ENCODE peak calls at places on chromosomes 2 and 18, in four cellular contexts. T is HEK293T, P is K562, S is HepG2. D is an unnamed sample.

GRCh38 chr2:31239842-31240198 is 5.9 kb downstream of the EHD3 start:
- DNase-seq in T (no peak), P (no peak), S (no peak), D (no peak)

GRCh38 chr2:239522002-239522739 is 121.4 kb upstream of the HDAC4 start:
- DNase-seq in T (no peak), P (no peak), S (peak), D (no peak)

GRCh38 chr2:41966920-41967319 is 80.9 kb upstream of the PKDCC start:
- DNase-seq in T (no peak), P (no peak), S (no peak), D (no peak)

GRCh38 chr2:236309669-236310029 is 45.4 kb upstream of the ASB18 start:
- DNase-seq in T (peak), P (peak), S (peak), D (peak)

GRCh38 chr2:240662681-240663080 is 20.0 kb downstream of the AQP12B start:
- DNase-seq in T (no peak), P (no peak), S (no peak), D (no peak)

GRCh38 chr2:135744761-135745314 is 3.2 kb downstream of the UBXN4 start:
- DNase-seq in T (peak), P (peak), S (peak), D (peak)

GRCh38 chr2:33021542-33022259 is 74.9 kb downstream of the LTBP1 start:
- DNase-seq in T (no peak), P (no peak), S (no peak), D (no peak)

GRCh38 chr2:215750763-215751162 is 262.6 kb downstream of the MREG start:
- DNase-seq in T (no peak), P (no peak), S (no peak), D (no peak)

GRCh38 chr2:74078467-74078866 is 69.2 kb downstream of the BOLA3 start:
- DNase-seq in T (no peak), P (no peak), S (no peak), D (no peak)

GRCh38 chr2:170375192-170375591 is 197.2 kb downstream of the MYO3B start:
- DNase-seq in T (no peak), P (no peak), S (no peak), D (no peak)

GRCh38 chr2:241542278-241542605 is 16.3 kb upstream of the BOK start:
- DNase-seq in T (no peak), P (no peak), S (no peak), D (no peak)

GRCh38 chr2:174335605-174336402 is 1.1 kb downstream of the SP9 start:
- DNase-seq in T (peak), P (peak), S (no peak), D (peak)

GRCh38 chr2:120451334-120451733 is 105.4 kb downstream of the INHBB start:
- DNase-seq in T (no peak), P (no peak), S (no peak), D (no peak)

GRCh38 chr2:138275881-138276280 is 225.7 kb upstream of the SPOPL start:
- DNase-seq in T (no peak), P (no peak), S (peak), D (no peak)

GRCh38 chr2:134198006-134198634 is 55.8 kb upstream of the MGAT5 start:
- DNase-seq in T (no peak), P (no peak), S (no peak), D (no peak)

GRCh38 chr2:96084006-96084857 is 32.1 kb downstream of the ADRA2B start:
- DNase-seq in T (no peak), P (no peak), S (no peak), D (peak)

GRCh38 chr2:20186078-20186854 is 38.7 kb downstream of the SDC1 start:
- DNase-seq in T (no peak), P (peak), S (peak), D (no peak)

GRCh38 chr2:30472326-30472725 is 25.3 kb downstream of the LCLAT1 start:
- DNase-seq in T (no peak), P (no peak), S (no peak), D (no peak)

GRCh38 chr2:180663016-180663471 is 317.4 kb upstream of the UBE2E3 start:
- DNase-seq in T (no peak), P (no peak), S (no peak), D (no peak)

GRCh38 chr2:218780851-218781690 is 876 bp upstream of the CYP27A1 start:
- DNase-seq in T (no peak), P (no peak), S (peak), D (no peak)

GRCh38 chr2:24123212-24124002 is at the start of the genes FAM228B and PFN4:
- DNase-seq in T (peak), P (peak), S (peak), D (peak)

GRCh38 chr2:178782236-178782635 is 25.0 kb downstream of the TTN start:
- DNase-seq in T (no peak), P (no peak), S (no peak), D (no peak)

GRCh38 chr2:169528271-169528701 is 18.8 kb downstream of the KLHL41 start:
- DNase-seq in T (peak), P (peak), S (peak), D (peak)

GRCh38 chr2:43484323-43484930 is 111.4 kb downstream of the THADA start:
- DNase-seq in T (peak), P (peak), S (peak), D (no peak)

GRCh38 chr2:155972916-155973315 is 359.6 kb downstream of the NR4A2 start:
- DNase-seq in T (no peak), P (no peak), S (no peak), D (no peak)

GRCh38 chr2:45339253-45339652 is 271.8 kb downstream of the SRBD1 start:
- DNase-seq in T (no peak), P (no peak), S (no peak), D (no peak)

GRCh38 chr2:142180820-142181533 is 50.2 kb upstream of the LRP1B start:
- DNase-seq in T (peak), P (no peak), S (peak), D (peak)

GRCh38 chr18:8882632-8883408 is 177.5 kb downstream of the MTCL1 start:
- DNase-seq in T (no peak), P (peak), S (peak), D (peak)

GRCh38 chr2:230664128-230664527 is 48.5 kb upstream of the CAB39 start:
- DNase-seq in T (no peak), P (no peak), S (no peak), D (no peak)

GRCh38 chr2:121567957-121568409 is 37.3 kb downstream of the RNU4ATAC start:
- DNase-seq in T (no peak), P (no peak), S (peak), D (no peak)

GRCh38 chr18:2572892-2573291 is 1.5 kb downstream of the NDC80 start:
- DNase-seq in T (no peak), P (no peak), S (no peak), D (no peak)

GRCh38 chr18:2571200-2572143 is at the start of the genes METTL4 and NDC80:
- DNase-seq in T (peak), P (peak), S (peak), D (peak)

GRCh38 chr18:2570772-2571199 is 519 bp downstream of the METTL4 start:
- DNase-seq in T (peak), P (peak), S (peak), D (peak)

GRCh38 chr18:2573408-2573807 is 2.1 kb downstream of the NDC80 start:
- DNase-seq in T (no peak), P (no peak), S (no peak), D (no peak)

DNA sequence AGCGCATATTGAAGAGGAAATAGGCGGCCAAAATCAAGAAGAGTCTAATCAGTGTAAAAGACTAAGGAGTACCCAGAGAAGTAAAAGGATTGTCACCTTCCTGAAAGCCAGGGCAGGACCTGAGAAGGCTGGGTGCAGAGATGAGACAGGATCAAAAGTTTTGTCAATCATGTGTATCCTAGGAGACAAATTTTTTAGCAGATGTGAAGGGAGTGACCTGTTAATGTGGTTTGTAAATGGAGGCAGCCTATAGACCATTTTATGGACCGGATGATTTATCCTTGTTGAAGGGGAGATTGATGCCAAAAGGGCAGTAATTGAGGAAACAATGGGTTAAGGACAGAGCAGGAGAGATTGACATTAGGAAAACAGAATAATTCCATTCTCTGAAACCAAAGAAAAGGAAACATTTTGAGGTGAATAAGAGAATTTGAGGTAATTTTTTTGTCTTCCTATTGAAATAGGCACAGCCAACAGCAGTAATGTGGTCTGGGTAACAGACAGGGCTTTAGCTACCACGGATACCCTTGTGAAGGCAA is 856 bp downstream of the NDC80 start:
- DNase-seq in T (no peak), P (no peak), S (no peak), D (no peak)
- TF ChIP-seq ELF4 in T (no peak), P (no peak), S (no peak), D (no peak)

DNA sequence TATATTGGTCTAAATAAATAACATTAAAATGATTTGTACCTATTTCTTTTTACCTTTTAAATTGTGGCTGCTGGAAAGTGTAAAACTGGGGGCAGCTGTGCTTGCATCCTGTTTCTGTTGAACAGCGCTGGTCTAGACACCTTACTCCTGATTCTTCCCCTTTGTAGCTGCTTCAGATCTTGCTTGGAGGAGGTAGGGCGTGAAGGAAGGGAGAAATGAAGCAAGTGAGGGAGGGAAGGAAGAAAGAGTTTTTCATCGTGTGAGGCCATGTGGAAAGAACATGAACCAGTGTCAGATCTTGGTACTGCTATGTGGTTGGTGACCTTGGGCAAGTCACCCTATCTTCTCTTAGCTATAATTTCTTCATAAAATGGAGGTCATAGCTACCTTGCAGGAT is 89.0 kb upstream of the SEC11C start:
- DNase-seq in T (no peak), P (no peak), S (no peak), D (no peak)
- TF ChIP-seq ELF4 in T (no peak), P (no peak), S (no peak), D (no peak)

DNA sequence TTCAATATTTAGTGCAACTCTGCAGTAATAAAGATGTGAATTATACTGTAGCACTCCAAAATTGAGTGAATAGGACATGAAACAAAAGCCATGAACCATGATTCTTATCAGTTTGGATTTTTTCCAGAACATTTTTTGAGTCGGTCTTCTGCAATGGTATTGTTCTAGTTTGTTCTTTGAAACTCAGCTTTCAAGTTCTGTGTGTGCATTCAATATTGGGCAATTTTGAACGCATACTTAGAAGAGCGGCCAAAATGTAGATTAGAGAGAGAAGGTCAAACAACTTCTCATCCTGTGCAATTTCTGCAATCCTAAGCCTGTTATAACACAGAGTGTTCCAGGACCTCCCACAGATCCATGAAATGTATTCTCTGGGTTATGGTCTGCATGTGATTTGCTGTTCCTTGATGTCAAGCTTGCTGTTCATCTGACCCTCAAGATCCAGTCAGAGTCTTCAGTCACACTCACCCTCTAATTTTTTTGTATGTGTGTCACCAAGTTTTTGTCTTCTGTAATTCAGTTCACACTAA is 48.3 kb downstream of the TSPYL6 start:
- DNase-seq in T (no peak), P (no peak), S (peak), D (no peak)
- TF ChIP-seq ELF4 in T (no peak), P (no peak), S (no peak), D (no peak)

GRCh38 chr18:37332764-37333420 is 232.7 kb downstream of the CELF4 start:
- DNase-seq in T (no peak), P (no peak), S (no peak), D (no peak)

GRCh38 chr18:37339701-37340215 is 225.8 kb downstream of the CELF4 start:
- DNase-seq in T (no peak), P (no peak), S (no peak), D (no peak)

GRCh38 chr18:37334494-37335125 is 231.0 kb downstream of the CELF4 start:
- DNase-seq in T (no peak), P (no peak), S (no peak), D (no peak)

GRCh38 chr18:37336568-37337285 is 228.9 kb downstream of the CELF4 start:
- DNase-seq in T (no peak), P (no peak), S (no peak), D (no peak)

DNA sequence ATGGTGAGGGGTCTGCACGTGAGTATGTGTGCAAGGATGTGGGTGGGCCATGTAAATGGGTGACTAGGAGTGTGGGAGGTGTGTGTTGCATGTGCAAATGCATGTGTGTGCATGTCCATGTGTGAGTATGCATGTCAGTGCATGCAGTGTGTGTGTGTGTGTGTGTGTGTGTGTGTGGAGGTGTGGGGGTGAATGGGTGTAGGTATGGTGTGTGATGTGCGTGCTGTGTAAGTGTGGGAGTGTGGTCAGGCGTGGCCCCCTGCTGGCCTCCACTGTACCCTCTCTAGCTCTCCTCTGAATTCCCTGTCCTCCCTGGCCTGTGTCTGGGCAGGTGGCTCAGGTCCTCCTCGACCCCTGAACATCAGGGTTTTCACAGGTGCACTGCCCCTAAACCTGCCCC is 230.3 kb downstream of the CELF4 start:
- DNase-seq in T (peak), P (peak), S (no peak), D (peak)
- TF ChIP-seq ELF4 in T (no peak), P (no peak), S (no peak), D (no peak)

DNA sequence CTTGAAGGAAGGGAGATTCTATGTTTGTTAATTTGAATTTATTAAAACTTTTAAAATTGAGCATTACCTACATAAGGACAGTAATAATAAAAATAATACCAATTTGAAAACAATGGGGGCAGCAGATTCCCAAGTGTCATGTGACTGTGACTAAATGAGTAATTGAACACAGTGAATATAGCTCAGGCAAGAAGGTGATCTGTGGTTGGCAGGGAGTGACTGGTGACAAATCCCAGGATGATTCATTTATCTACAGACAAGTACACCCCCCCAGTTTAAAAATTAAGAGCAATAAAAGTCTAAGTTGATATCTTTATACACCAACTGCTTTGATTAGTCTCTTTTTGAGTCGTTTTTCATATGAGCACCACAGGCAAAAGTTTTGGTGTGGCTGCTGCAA is 299.5 kb downstream of the ARHGAP15 start:
- DNase-seq in T (no peak), P (peak), S (no peak), D (no peak)
- TF ChIP-seq ELF4 in T (no peak), P (no peak), S (no peak), D (no peak)

DNA sequence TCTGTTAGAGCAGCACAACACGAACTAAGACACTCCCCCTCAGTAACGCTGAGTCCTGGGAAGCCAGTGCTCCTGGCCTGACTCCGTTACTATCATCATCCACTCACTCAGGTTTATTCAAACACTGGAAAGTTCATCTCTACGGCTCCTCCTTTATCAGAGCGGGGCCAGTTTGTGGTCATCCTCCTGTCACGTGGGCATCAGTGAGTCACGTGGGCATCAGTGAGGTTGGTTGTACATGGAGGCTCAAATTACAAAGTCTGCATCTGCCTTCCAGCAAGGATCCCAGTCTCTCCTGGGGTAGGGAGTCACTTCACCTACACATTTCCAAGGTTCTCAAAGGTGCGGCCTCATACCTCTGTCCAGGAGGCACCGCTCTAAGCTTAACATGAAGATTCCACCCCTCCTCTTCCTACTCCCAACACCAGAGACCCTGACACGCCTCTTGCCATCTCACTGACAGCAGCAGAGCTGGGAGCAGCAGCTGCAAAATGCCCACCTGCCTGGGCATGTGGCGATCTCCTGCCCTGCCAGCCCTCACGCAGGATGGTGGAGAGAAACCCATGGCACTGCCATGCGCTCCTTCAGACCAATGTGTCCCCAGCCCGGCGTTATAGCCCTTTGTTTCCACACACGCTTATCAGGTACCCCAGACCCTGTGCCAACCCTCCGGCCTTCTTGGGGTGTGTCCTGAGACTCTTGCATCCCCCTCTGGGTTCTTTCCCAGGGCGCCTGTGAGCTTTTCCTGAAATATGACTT is 99.2 kb upstream of the PTPRM start:
- DNase-seq in T (no peak), P (peak), S (peak), D (no peak)
- TF ChIP-seq ELF4 in T (no peak), P (no peak), S (no peak), D (no peak)

GRCh38 chr2:17135619-17136018 is 382.6 kb downstream of the RAD51AP2 start:
- DNase-seq in T (no peak), P (no peak), S (no peak), D (no peak)
- TF ChIP-seq ELF4 in T (no peak), P (no peak), S (no peak), D (no peak)